ENCODE peak calls at places on chromosomes 6 and 20, in six cellular contexts. One of them, this sample, is unnamed.

GRCh38 chr20:34293119-34293518 is 10.0 kb downstream of the AHCY start:
- ATAC-seq in naive thymus-derived CD8-positive, alpha-beta T cell: no peak
- ATAC-seq in activated naive CD8-positive, alpha-beta T cell treated with anti-CD3 and anti-CD28 coated beads, Interleukin-2, amount 10 ng/mL, durations not matched to agents 7 days and 5 days: no peak
- ATAC-seq in activated naive CD4-positive, alpha-beta T cell treated with anti-CD3 and anti-CD28 coated beads, Interleukin-2, amount 50 U/mL, for 72 hours: no peak
- ATAC-seq in activated T-cell treated with anti-CD3 and anti-CD28 coated beads, Interleukin-2, amount 50 U/mL, for 4 hours: no peak
- ATAC-seq in sciatic nerve: no peak
- ATAC-seq in this sample: no peak

GRCh38 chr20:1803216-1804128 is 91.7 kb upstream of the SIRPA start:
- ATAC-seq in naive thymus-derived CD8-positive, alpha-beta T cell: peak
- ATAC-seq in activated naive CD8-positive, alpha-beta T cell treated with anti-CD3 and anti-CD28 coated beads, Interleukin-2, amount 10 ng/mL, durations not matched to agents 7 days and 5 days: peak
- ATAC-seq in activated naive CD4-positive, alpha-beta T cell treated with anti-CD3 and anti-CD28 coated beads, Interleukin-2, amount 50 U/mL, for 72 hours: no peak
- ATAC-seq in activated T-cell treated with anti-CD3 and anti-CD28 coated beads, Interleukin-2, amount 50 U/mL, for 4 hours: peak
- ATAC-seq in sciatic nerve: peak
- ATAC-seq in this sample: peak

GRCh38 chr6:125839471-125839870 is 48.7 kb downstream of the NCOA7 start:
- ATAC-seq in naive thymus-derived CD8-positive, alpha-beta T cell: no peak
- ATAC-seq in activated naive CD8-positive, alpha-beta T cell treated with anti-CD3 and anti-CD28 coated beads, Interleukin-2, amount 10 ng/mL, durations not matched to agents 7 days and 5 days: no peak
- ATAC-seq in activated naive CD4-positive, alpha-beta T cell treated with anti-CD3 and anti-CD28 coated beads, Interleukin-2, amount 50 U/mL, for 72 hours: no peak
- ATAC-seq in activated T-cell treated with anti-CD3 and anti-CD28 coated beads, Interleukin-2, amount 50 U/mL, for 4 hours: no peak
- ATAC-seq in sciatic nerve: no peak
- ATAC-seq in this sample: no peak

GRCh38 chr6:111576302-111576701 is 29.4 kb downstream of the TRAF3IP2 start:
- ATAC-seq in naive thymus-derived CD8-positive, alpha-beta T cell: no peak
- ATAC-seq in activated naive CD8-positive, alpha-beta T cell treated with anti-CD3 and anti-CD28 coated beads, Interleukin-2, amount 10 ng/mL, durations not matched to agents 7 days and 5 days: no peak
- ATAC-seq in activated naive CD4-positive, alpha-beta T cell treated with anti-CD3 and anti-CD28 coated beads, Interleukin-2, amount 50 U/mL, for 72 hours: no peak
- ATAC-seq in activated T-cell treated with anti-CD3 and anti-CD28 coated beads, Interleukin-2, amount 50 U/mL, for 4 hours: no peak
- ATAC-seq in sciatic nerve: no peak
- ATAC-seq in this sample: no peak

GRCh38 chr6:55174211-55175013 is at the start of gene HCRTR2:
- ATAC-seq in naive thymus-derived CD8-positive, alpha-beta T cell: no peak
- ATAC-seq in activated naive CD8-positive, alpha-beta T cell treated with anti-CD3 and anti-CD28 coated beads, Interleukin-2, amount 10 ng/mL, durations not matched to agents 7 days and 5 days: no peak
- ATAC-seq in activated naive CD4-positive, alpha-beta T cell treated with anti-CD3 and anti-CD28 coated beads, Interleukin-2, amount 50 U/mL, for 72 hours: no peak
- ATAC-seq in activated T-cell treated with anti-CD3 and anti-CD28 coated beads, Interleukin-2, amount 50 U/mL, for 4 hours: no peak
- ATAC-seq in sciatic nerve: no peak
- ATAC-seq in this sample: no peak

GRCh38 chr20:35066194-35066593 is 26.4 kb downstream of the TRPC4AP start:
- ATAC-seq in naive thymus-derived CD8-positive, alpha-beta T cell: no peak
- ATAC-seq in activated naive CD8-positive, alpha-beta T cell treated with anti-CD3 and anti-CD28 coated beads, Interleukin-2, amount 10 ng/mL, durations not matched to agents 7 days and 5 days: no peak
- ATAC-seq in activated naive CD4-positive, alpha-beta T cell treated with anti-CD3 and anti-CD28 coated beads, Interleukin-2, amount 50 U/mL, for 72 hours: no peak
- ATAC-seq in activated T-cell treated with anti-CD3 and anti-CD28 coated beads, Interleukin-2, amount 50 U/mL, for 4 hours: no peak
- ATAC-seq in sciatic nerve: no peak
- ATAC-seq in this sample: no peak

GRCh38 chr6:157966990-157967389 is 14.7 kb upstream of the SYNJ2 start:
- ATAC-seq in naive thymus-derived CD8-positive, alpha-beta T cell: no peak
- ATAC-seq in activated naive CD8-positive, alpha-beta T cell treated with anti-CD3 and anti-CD28 coated beads, Interleukin-2, amount 10 ng/mL, durations not matched to agents 7 days and 5 days: no peak
- ATAC-seq in activated naive CD4-positive, alpha-beta T cell treated with anti-CD3 and anti-CD28 coated beads, Interleukin-2, amount 50 U/mL, for 72 hours: no peak
- ATAC-seq in activated T-cell treated with anti-CD3 and anti-CD28 coated beads, Interleukin-2, amount 50 U/mL, for 4 hours: no peak
- ATAC-seq in sciatic nerve: no peak
- ATAC-seq in this sample: peak

GRCh38 chr20:35821807-35822242 is 50.0 kb downstream of the PHF20 start:
- ATAC-seq in naive thymus-derived CD8-positive, alpha-beta T cell: no peak
- ATAC-seq in activated naive CD8-positive, alpha-beta T cell treated with anti-CD3 and anti-CD28 coated beads, Interleukin-2, amount 10 ng/mL, durations not matched to agents 7 days and 5 days: no peak
- ATAC-seq in activated naive CD4-positive, alpha-beta T cell treated with anti-CD3 and anti-CD28 coated beads, Interleukin-2, amount 50 U/mL, for 72 hours: no peak
- ATAC-seq in activated T-cell treated with anti-CD3 and anti-CD28 coated beads, Interleukin-2, amount 50 U/mL, for 4 hours: no peak
- ATAC-seq in sciatic nerve: no peak
- ATAC-seq in this sample: no peak

GRCh38 chr20:57281900-57282299 is 15.5 kb upstream of the BMP7 start:
- ATAC-seq in naive thymus-derived CD8-positive, alpha-beta T cell: no peak
- ATAC-seq in activated naive CD8-positive, alpha-beta T cell treated with anti-CD3 and anti-CD28 coated beads, Interleukin-2, amount 10 ng/mL, durations not matched to agents 7 days and 5 days: no peak
- ATAC-seq in activated naive CD4-positive, alpha-beta T cell treated with anti-CD3 and anti-CD28 coated beads, Interleukin-2, amount 50 U/mL, for 72 hours: no peak
- ATAC-seq in activated T-cell treated with anti-CD3 and anti-CD28 coated beads, Interleukin-2, amount 50 U/mL, for 4 hours: no peak
- ATAC-seq in sciatic nerve: no peak
- ATAC-seq in this sample: no peak

GRCh38 chr20:14707865-14708574 is 370.6 kb upstream of the FLRT3 start:
- ATAC-seq in naive thymus-derived CD8-positive, alpha-beta T cell: no peak
- ATAC-seq in activated naive CD8-positive, alpha-beta T cell treated with anti-CD3 and anti-CD28 coated beads, Interleukin-2, amount 10 ng/mL, durations not matched to agents 7 days and 5 days: no peak
- ATAC-seq in activated naive CD4-positive, alpha-beta T cell treated with anti-CD3 and anti-CD28 coated beads, Interleukin-2, amount 50 U/mL, for 72 hours: no peak
- ATAC-seq in activated T-cell treated with anti-CD3 and anti-CD28 coated beads, Interleukin-2, amount 50 U/mL, for 4 hours: no peak
- ATAC-seq in sciatic nerve: no peak
- ATAC-seq in this sample: no peak

GRCh38 chr6:111971866-111972532 is 81.9 kb upstream of the CCN6 start:
- ATAC-seq in naive thymus-derived CD8-positive, alpha-beta T cell: no peak
- ATAC-seq in activated naive CD8-positive, alpha-beta T cell treated with anti-CD3 and anti-CD28 coated beads, Interleukin-2, amount 10 ng/mL, durations not matched to agents 7 days and 5 days: no peak
- ATAC-seq in activated naive CD4-positive, alpha-beta T cell treated with anti-CD3 and anti-CD28 coated beads, Interleukin-2, amount 50 U/mL, for 72 hours: peak
- ATAC-seq in activated T-cell treated with anti-CD3 and anti-CD28 coated beads, Interleukin-2, amount 50 U/mL, for 4 hours: no peak
- ATAC-seq in sciatic nerve: no peak
- ATAC-seq in this sample: no peak

GRCh38 chr6:40998661-40999060 is 40.4 kb downstream of the UNC5CL start:
- ATAC-seq in naive thymus-derived CD8-positive, alpha-beta T cell: no peak
- ATAC-seq in activated naive CD8-positive, alpha-beta T cell treated with anti-CD3 and anti-CD28 coated beads, Interleukin-2, amount 10 ng/mL, durations not matched to agents 7 days and 5 days: no peak
- ATAC-seq in activated naive CD4-positive, alpha-beta T cell treated with anti-CD3 and anti-CD28 coated beads, Interleukin-2, amount 50 U/mL, for 72 hours: no peak
- ATAC-seq in activated T-cell treated with anti-CD3 and anti-CD28 coated beads, Interleukin-2, amount 50 U/mL, for 4 hours: no peak
- ATAC-seq in sciatic nerve: no peak
- ATAC-seq in this sample: no peak

GRCh38 chr20:51531141-51531710 is 11.3 kb downstream of the NFATC2 start:
- ATAC-seq in naive thymus-derived CD8-positive, alpha-beta T cell: peak
- ATAC-seq in activated naive CD8-positive, alpha-beta T cell treated with anti-CD3 and anti-CD28 coated beads, Interleukin-2, amount 10 ng/mL, durations not matched to agents 7 days and 5 days: peak
- ATAC-seq in activated naive CD4-positive, alpha-beta T cell treated with anti-CD3 and anti-CD28 coated beads, Interleukin-2, amount 50 U/mL, for 72 hours: peak
- ATAC-seq in activated T-cell treated with anti-CD3 and anti-CD28 coated beads, Interleukin-2, amount 50 U/mL, for 4 hours: peak
- ATAC-seq in sciatic nerve: no peak
- ATAC-seq in this sample: peak

GRCh38 chr6:148831064-148831463 is 84.2 kb downstream of the UST start:
- ATAC-seq in naive thymus-derived CD8-positive, alpha-beta T cell: peak
- ATAC-seq in activated naive CD8-positive, alpha-beta T cell treated with anti-CD3 and anti-CD28 coated beads, Interleukin-2, amount 10 ng/mL, durations not matched to agents 7 days and 5 days: peak
- ATAC-seq in activated naive CD4-positive, alpha-beta T cell treated with anti-CD3 and anti-CD28 coated beads, Interleukin-2, amount 50 U/mL, for 72 hours: peak
- ATAC-seq in activated T-cell treated with anti-CD3 and anti-CD28 coated beads, Interleukin-2, amount 50 U/mL, for 4 hours: peak
- ATAC-seq in sciatic nerve: no peak
- ATAC-seq in this sample: peak

GRCh38 chr20:34894723-34895122 is 18.3 kb downstream of the ACSS2 start:
- ATAC-seq in naive thymus-derived CD8-positive, alpha-beta T cell: no peak
- ATAC-seq in activated naive CD8-positive, alpha-beta T cell treated with anti-CD3 and anti-CD28 coated beads, Interleukin-2, amount 10 ng/mL, durations not matched to agents 7 days and 5 days: no peak
- ATAC-seq in activated naive CD4-positive, alpha-beta T cell treated with anti-CD3 and anti-CD28 coated beads, Interleukin-2, amount 50 U/mL, for 72 hours: no peak
- ATAC-seq in activated T-cell treated with anti-CD3 and anti-CD28 coated beads, Interleukin-2, amount 50 U/mL, for 4 hours: no peak
- ATAC-seq in sciatic nerve: no peak
- ATAC-seq in this sample: no peak

GRCh38 chr6:40802481-40802880 is 215.3 kb upstream of the LRFN2 start:
- ATAC-seq in naive thymus-derived CD8-positive, alpha-beta T cell: no peak
- ATAC-seq in activated naive CD8-positive, alpha-beta T cell treated with anti-CD3 and anti-CD28 coated beads, Interleukin-2, amount 10 ng/mL, durations not matched to agents 7 days and 5 days: no peak
- ATAC-seq in activated naive CD4-positive, alpha-beta T cell treated with anti-CD3 and anti-CD28 coated beads, Interleukin-2, amount 50 U/mL, for 72 hours: no peak
- ATAC-seq in activated T-cell treated with anti-CD3 and anti-CD28 coated beads, Interleukin-2, amount 50 U/mL, for 4 hours: no peak
- ATAC-seq in sciatic nerve: no peak
- ATAC-seq in this sample: no peak

GRCh38 chr20:58514321-58515239 is 619 bp downstream of the APCDD1L start:
- ATAC-seq in naive thymus-derived CD8-positive, alpha-beta T cell: no peak
- ATAC-seq in activated naive CD8-positive, alpha-beta T cell treated with anti-CD3 and anti-CD28 coated beads, Interleukin-2, amount 10 ng/mL, durations not matched to agents 7 days and 5 days: no peak
- ATAC-seq in activated naive CD4-positive, alpha-beta T cell treated with anti-CD3 and anti-CD28 coated beads, Interleukin-2, amount 50 U/mL, for 72 hours: no peak
- ATAC-seq in activated T-cell treated with anti-CD3 and anti-CD28 coated beads, Interleukin-2, amount 50 U/mL, for 4 hours: no peak
- ATAC-seq in sciatic nerve: no peak
- ATAC-seq in this sample: peak

GRCh38 chr6:139680819-139681218 is 306.4 kb upstream of the CITED2 start:
- ATAC-seq in naive thymus-derived CD8-positive, alpha-beta T cell: no peak
- ATAC-seq in activated naive CD8-positive, alpha-beta T cell treated with anti-CD3 and anti-CD28 coated beads, Interleukin-2, amount 10 ng/mL, durations not matched to agents 7 days and 5 days: no peak
- ATAC-seq in activated naive CD4-positive, alpha-beta T cell treated with anti-CD3 and anti-CD28 coated beads, Interleukin-2, amount 50 U/mL, for 72 hours: no peak
- ATAC-seq in activated T-cell treated with anti-CD3 and anti-CD28 coated beads, Interleukin-2, amount 50 U/mL, for 4 hours: no peak
- ATAC-seq in sciatic nerve: no peak
- ATAC-seq in this sample: no peak

GRCh38 chr6:121651420-121651819 is 216.0 kb downstream of the GJA1 start:
- ATAC-seq in naive thymus-derived CD8-positive, alpha-beta T cell: peak
- ATAC-seq in activated naive CD8-positive, alpha-beta T cell treated with anti-CD3 and anti-CD28 coated beads, Interleukin-2, amount 10 ng/mL, durations not matched to agents 7 days and 5 days: peak
- ATAC-seq in activated naive CD4-positive, alpha-beta T cell treated with anti-CD3 and anti-CD28 coated beads, Interleukin-2, amount 50 U/mL, for 72 hours: peak
- ATAC-seq in activated T-cell treated with anti-CD3 and anti-CD28 coated beads, Interleukin-2, amount 50 U/mL, for 4 hours: no peak
- ATAC-seq in sciatic nerve: no peak
- ATAC-seq in this sample: peak

GRCh38 chr6:132703936-132704335 is 9.9 kb downstream of the VNN1 start:
- ATAC-seq in naive thymus-derived CD8-positive, alpha-beta T cell: no peak
- ATAC-seq in activated naive CD8-positive, alpha-beta T cell treated with anti-CD3 and anti-CD28 coated beads, Interleukin-2, amount 10 ng/mL, durations not matched to agents 7 days and 5 days: no peak
- ATAC-seq in activated naive CD4-positive, alpha-beta T cell treated with anti-CD3 and anti-CD28 coated beads, Interleukin-2, amount 50 U/mL, for 72 hours: no peak
- ATAC-seq in activated T-cell treated with anti-CD3 and anti-CD28 coated beads, Interleukin-2, amount 50 U/mL, for 4 hours: no peak
- ATAC-seq in sciatic nerve: no peak
- ATAC-seq in this sample: no peak

GRCh38 chr20:54320148-54320607 is 112.3 kb downstream of the PFDN4 start:
- ATAC-seq in naive thymus-derived CD8-positive, alpha-beta T cell: no peak
- ATAC-seq in activated naive CD8-positive, alpha-beta T cell treated with anti-CD3 and anti-CD28 coated beads, Interleukin-2, amount 10 ng/mL, durations not matched to agents 7 days and 5 days: no peak
- ATAC-seq in activated naive CD4-positive, alpha-beta T cell treated with anti-CD3 and anti-CD28 coated beads, Interleukin-2, amount 50 U/mL, for 72 hours: peak
- ATAC-seq in activated T-cell treated with anti-CD3 and anti-CD28 coated beads, Interleukin-2, amount 50 U/mL, for 4 hours: peak
- ATAC-seq in sciatic nerve: no peak
- ATAC-seq in this sample: no peak

GRCh38 chr6:37418727-37419126 is 14.3 kb upstream of the CMTR1 start:
- ATAC-seq in naive thymus-derived CD8-positive, alpha-beta T cell: no peak
- ATAC-seq in activated naive CD8-positive, alpha-beta T cell treated with anti-CD3 and anti-CD28 coated beads, Interleukin-2, amount 10 ng/mL, durations not matched to agents 7 days and 5 days: no peak
- ATAC-seq in activated naive CD4-positive, alpha-beta T cell treated with anti-CD3 and anti-CD28 coated beads, Interleukin-2, amount 50 U/mL, for 72 hours: no peak
- ATAC-seq in activated T-cell treated with anti-CD3 and anti-CD28 coated beads, Interleukin-2, amount 50 U/mL, for 4 hours: no peak
- ATAC-seq in sciatic nerve: no peak
- ATAC-seq in this sample: no peak

GRCh38 chr6:18883268-18883667 is 496.1 kb downstream of the RNF144B start:
- ATAC-seq in naive thymus-derived CD8-positive, alpha-beta T cell: no peak
- ATAC-seq in activated naive CD8-positive, alpha-beta T cell treated with anti-CD3 and anti-CD28 coated beads, Interleukin-2, amount 10 ng/mL, durations not matched to agents 7 days and 5 days: no peak
- ATAC-seq in activated naive CD4-positive, alpha-beta T cell treated with anti-CD3 and anti-CD28 coated beads, Interleukin-2, amount 50 U/mL, for 72 hours: no peak
- ATAC-seq in activated T-cell treated with anti-CD3 and anti-CD28 coated beads, Interleukin-2, amount 50 U/mL, for 4 hours: no peak
- ATAC-seq in sciatic nerve: no peak
- ATAC-seq in this sample: no peak

GRCh38 chr6:170295519-170296422 is 4.9 kb upstream of the DLL1 start:
- ATAC-seq in naive thymus-derived CD8-positive, alpha-beta T cell: peak
- ATAC-seq in activated naive CD8-positive, alpha-beta T cell treated with anti-CD3 and anti-CD28 coated beads, Interleukin-2, amount 10 ng/mL, durations not matched to agents 7 days and 5 days: peak
- ATAC-seq in activated naive CD4-positive, alpha-beta T cell treated with anti-CD3 and anti-CD28 coated beads, Interleukin-2, amount 50 U/mL, for 72 hours: peak
- ATAC-seq in activated T-cell treated with anti-CD3 and anti-CD28 coated beads, Interleukin-2, amount 50 U/mL, for 4 hours: peak
- ATAC-seq in sciatic nerve: no peak
- ATAC-seq in this sample: peak

GRCh38 chr20:44642203-44643153 is 9.0 kb downstream of the ADA start:
- ATAC-seq in naive thymus-derived CD8-positive, alpha-beta T cell: peak
- ATAC-seq in activated naive CD8-positive, alpha-beta T cell treated with anti-CD3 and anti-CD28 coated beads, Interleukin-2, amount 10 ng/mL, durations not matched to agents 7 days and 5 days: peak
- ATAC-seq in activated naive CD4-positive, alpha-beta T cell treated with anti-CD3 and anti-CD28 coated beads, Interleukin-2, amount 50 U/mL, for 72 hours: peak
- ATAC-seq in activated T-cell treated with anti-CD3 and anti-CD28 coated beads, Interleukin-2, amount 50 U/mL, for 4 hours: no peak
- ATAC-seq in sciatic nerve: peak
- ATAC-seq in this sample: peak

GRCh38 chr6:9540534-9541126 is 874.2 kb downstream of the TFAP2A start:
- ATAC-seq in naive thymus-derived CD8-positive, alpha-beta T cell: no peak
- ATAC-seq in activated naive CD8-positive, alpha-beta T cell treated with anti-CD3 and anti-CD28 coated beads, Interleukin-2, amount 10 ng/mL, durations not matched to agents 7 days and 5 days: no peak
- ATAC-seq in activated naive CD4-positive, alpha-beta T cell treated with anti-CD3 and anti-CD28 coated beads, Interleukin-2, amount 50 U/mL, for 72 hours: no peak
- ATAC-seq in activated T-cell treated with anti-CD3 and anti-CD28 coated beads, Interleukin-2, amount 50 U/mL, for 4 hours: no peak
- ATAC-seq in sciatic nerve: no peak
- ATAC-seq in this sample: peak

GRCh38 chr6:105374010-105374420 is 28.9 kb downstream of the PREP start:
- ATAC-seq in naive thymus-derived CD8-positive, alpha-beta T cell: no peak
- ATAC-seq in activated naive CD8-positive, alpha-beta T cell treated with anti-CD3 and anti-CD28 coated beads, Interleukin-2, amount 10 ng/mL, durations not matched to agents 7 days and 5 days: no peak
- ATAC-seq in activated naive CD4-positive, alpha-beta T cell treated with anti-CD3 and anti-CD28 coated beads, Interleukin-2, amount 50 U/mL, for 72 hours: no peak
- ATAC-seq in activated T-cell treated with anti-CD3 and anti-CD28 coated beads, Interleukin-2, amount 50 U/mL, for 4 hours: no peak
- ATAC-seq in sciatic nerve: no peak
- ATAC-seq in this sample: peak

GRCh38 chr20:9889270-9889981 is 50.5 kb upstream of the PAK5 start:
- ATAC-seq in naive thymus-derived CD8-positive, alpha-beta T cell: no peak
- ATAC-seq in activated naive CD8-positive, alpha-beta T cell treated with anti-CD3 and anti-CD28 coated beads, Interleukin-2, amount 10 ng/mL, durations not matched to agents 7 days and 5 days: no peak
- ATAC-seq in activated naive CD4-positive, alpha-beta T cell treated with anti-CD3 and anti-CD28 coated beads, Interleukin-2, amount 50 U/mL, for 72 hours: no peak
- ATAC-seq in activated T-cell treated with anti-CD3 and anti-CD28 coated beads, Interleukin-2, amount 50 U/mL, for 4 hours: no peak
- ATAC-seq in sciatic nerve: no peak
- ATAC-seq in this sample: no peak

GRCh38 chr6:163585932-163586437 is 171.5 kb downstream of the QKI start:
- ATAC-seq in naive thymus-derived CD8-positive, alpha-beta T cell: no peak
- ATAC-seq in activated naive CD8-positive, alpha-beta T cell treated with anti-CD3 and anti-CD28 coated beads, Interleukin-2, amount 10 ng/mL, durations not matched to agents 7 days and 5 days: no peak
- ATAC-seq in activated naive CD4-positive, alpha-beta T cell treated with anti-CD3 and anti-CD28 coated beads, Interleukin-2, amount 50 U/mL, for 72 hours: no peak
- ATAC-seq in activated T-cell treated with anti-CD3 and anti-CD28 coated beads, Interleukin-2, amount 50 U/mL, for 4 hours: no peak
- ATAC-seq in sciatic nerve: peak
- ATAC-seq in this sample: peak

GRCh38 chr6:108359901-108360882 is 65.3 kb downstream of the AFG1L start:
- ATAC-seq in naive thymus-derived CD8-positive, alpha-beta T cell: no peak
- ATAC-seq in activated naive CD8-positive, alpha-beta T cell treated with anti-CD3 and anti-CD28 coated beads, Interleukin-2, amount 10 ng/mL, durations not matched to agents 7 days and 5 days: peak
- ATAC-seq in activated naive CD4-positive, alpha-beta T cell treated with anti-CD3 and anti-CD28 coated beads, Interleukin-2, amount 50 U/mL, for 72 hours: no peak
- ATAC-seq in activated T-cell treated with anti-CD3 and anti-CD28 coated beads, Interleukin-2, amount 50 U/mL, for 4 hours: no peak
- ATAC-seq in sciatic nerve: no peak
- ATAC-seq in this sample: no peak

GRCh38 chr6:112259337-112259675 is 4.9 kb upstream of the LAMA4 start:
- ATAC-seq in naive thymus-derived CD8-positive, alpha-beta T cell: no peak
- ATAC-seq in activated naive CD8-positive, alpha-beta T cell treated with anti-CD3 and anti-CD28 coated beads, Interleukin-2, amount 10 ng/mL, durations not matched to agents 7 days and 5 days: no peak
- ATAC-seq in activated naive CD4-positive, alpha-beta T cell treated with anti-CD3 and anti-CD28 coated beads, Interleukin-2, amount 50 U/mL, for 72 hours: no peak
- ATAC-seq in activated T-cell treated with anti-CD3 and anti-CD28 coated beads, Interleukin-2, amount 50 U/mL, for 4 hours: no peak
- ATAC-seq in sciatic nerve: no peak
- ATAC-seq in this sample: no peak

GRCh38 chr6:2810092-2810671 is 31.5 kb downstream of the SERPINB1 start:
- ATAC-seq in naive thymus-derived CD8-positive, alpha-beta T cell: no peak
- ATAC-seq in activated naive CD8-positive, alpha-beta T cell treated with anti-CD3 and anti-CD28 coated beads, Interleukin-2, amount 10 ng/mL, durations not matched to agents 7 days and 5 days: peak
- ATAC-seq in activated naive CD4-positive, alpha-beta T cell treated with anti-CD3 and anti-CD28 coated beads, Interleukin-2, amount 50 U/mL, for 72 hours: peak
- ATAC-seq in activated T-cell treated with anti-CD3 and anti-CD28 coated beads, Interleukin-2, amount 50 U/mL, for 4 hours: peak
- ATAC-seq in sciatic nerve: no peak
- ATAC-seq in this sample: peak

GRCh38 chr20:58976095-58976730 is 4.8 kb upstream of the NELFCD start:
- ATAC-seq in naive thymus-derived CD8-positive, alpha-beta T cell: no peak
- ATAC-seq in activated naive CD8-positive, alpha-beta T cell treated with anti-CD3 and anti-CD28 coated beads, Interleukin-2, amount 10 ng/mL, durations not matched to agents 7 days and 5 days: no peak
- ATAC-seq in activated naive CD4-positive, alpha-beta T cell treated with anti-CD3 and anti-CD28 coated beads, Interleukin-2, amount 50 U/mL, for 72 hours: peak
- ATAC-seq in activated T-cell treated with anti-CD3 and anti-CD28 coated beads, Interleukin-2, amount 50 U/mL, for 4 hours: no peak
- ATAC-seq in sciatic nerve: no peak
- ATAC-seq in this sample: no peak

GRCh38 chr6:8743146-8743745 is 307.9 kb upstream of the SLC35B3 start:
- ATAC-seq in naive thymus-derived CD8-positive, alpha-beta T cell: peak
- ATAC-seq in activated naive CD8-positive, alpha-beta T cell treated with anti-CD3 and anti-CD28 coated beads, Interleukin-2, amount 10 ng/mL, durations not matched to agents 7 days and 5 days: peak
- ATAC-seq in activated naive CD4-positive, alpha-beta T cell treated with anti-CD3 and anti-CD28 coated beads, Interleukin-2, amount 50 U/mL, for 72 hours: peak
- ATAC-seq in activated T-cell treated with anti-CD3 and anti-CD28 coated beads, Interleukin-2, amount 50 U/mL, for 4 hours: peak
- ATAC-seq in sciatic nerve: no peak
- ATAC-seq in this sample: peak

GRCh38 chr6:163296835-163297519 is 117.5 kb upstream of the QKI start:
- ATAC-seq in naive thymus-derived CD8-positive, alpha-beta T cell: no peak
- ATAC-seq in activated naive CD8-positive, alpha-beta T cell treated with anti-CD3 and anti-CD28 coated beads, Interleukin-2, amount 10 ng/mL, durations not matched to agents 7 days and 5 days: no peak
- ATAC-seq in activated naive CD4-positive, alpha-beta T cell treated with anti-CD3 and anti-CD28 coated beads, Interleukin-2, amount 50 U/mL, for 72 hours: no peak
- ATAC-seq in activated T-cell treated with anti-CD3 and anti-CD28 coated beads, Interleukin-2, amount 50 U/mL, for 4 hours: no peak
- ATAC-seq in sciatic nerve: no peak
- ATAC-seq in this sample: no peak

GRCh38 chr6:71967436-71967835 is 81.1 kb downstream of the RIMS1 start:
- ATAC-seq in naive thymus-derived CD8-positive, alpha-beta T cell: no peak
- ATAC-seq in activated naive CD8-positive, alpha-beta T cell treated with anti-CD3 and anti-CD28 coated beads, Interleukin-2, amount 10 ng/mL, durations not matched to agents 7 days and 5 days: no peak
- ATAC-seq in activated naive CD4-positive, alpha-beta T cell treated with anti-CD3 and anti-CD28 coated beads, Interleukin-2, amount 50 U/mL, for 72 hours: no peak
- ATAC-seq in activated T-cell treated with anti-CD3 and anti-CD28 coated beads, Interleukin-2, amount 50 U/mL, for 4 hours: no peak
- ATAC-seq in sciatic nerve: no peak
- ATAC-seq in this sample: no peak

GRCh38 chr20:52410182-52410647 is 218.6 kb upstream of the ZFP64 start:
- ATAC-seq in naive thymus-derived CD8-positive, alpha-beta T cell: peak
- ATAC-seq in activated naive CD8-positive, alpha-beta T cell treated with anti-CD3 and anti-CD28 coated beads, Interleukin-2, amount 10 ng/mL, durations not matched to agents 7 days and 5 days: peak
- ATAC-seq in activated naive CD4-positive, alpha-beta T cell treated with anti-CD3 and anti-CD28 coated beads, Interleukin-2, amount 50 U/mL, for 72 hours: peak
- ATAC-seq in activated T-cell treated with anti-CD3 and anti-CD28 coated beads, Interleukin-2, amount 50 U/mL, for 4 hours: peak
- ATAC-seq in sciatic nerve: peak
- ATAC-seq in this sample: no peak

GRCh38 chr6:90368601-90369000 is 72.0 kb upstream of the BACH2 start:
- ATAC-seq in naive thymus-derived CD8-positive, alpha-beta T cell: no peak
- ATAC-seq in activated naive CD8-positive, alpha-beta T cell treated with anti-CD3 and anti-CD28 coated beads, Interleukin-2, amount 10 ng/mL, durations not matched to agents 7 days and 5 days: no peak
- ATAC-seq in activated naive CD4-positive, alpha-beta T cell treated with anti-CD3 and anti-CD28 coated beads, Interleukin-2, amount 50 U/mL, for 72 hours: no peak
- ATAC-seq in activated T-cell treated with anti-CD3 and anti-CD28 coated beads, Interleukin-2, amount 50 U/mL, for 4 hours: no peak
- ATAC-seq in sciatic nerve: peak
- ATAC-seq in this sample: no peak